ENCODE peak calls at places on chromosomes 13 and 19, in four cellular contexts. V, Z, L and E are unnamed samples.

GRCh38 chr19:46069841-46070341 is 29.1 kb upstream of the IGFL4 start:
- DNase-seq in Z (no peak), V (peak), L (peak), E (peak)

GRCh38 chr19:1081301-1082164 is 13.6 kb downstream of the POLR2E start:
- DNase-seq in V (no peak), L (no peak), Z (no peak), E (no peak)

GRCh38 chr13:59774511-59774911 is 389.2 kb downstream of the DIAPH3 start:
- DNase-seq in L (peak), V (peak), Z (no peak), E (peak)

GRCh38 chr13:93473441-93474270 is 247.0 kb downstream of the GPC6 start:
- DNase-seq in V (peak), L (no peak), Z (no peak), E (no peak)

GRCh38 chr13:64332048-64332447 is 2898.1 kb downstream of the PCDH9 start:
- DNase-seq in L (no peak), V (peak), Z (no peak), E (no peak)

GRCh38 chr13:85806553-85807175 is 7.4 kb upstream of the SLITRK6 start:
- DNase-seq in L (peak), V (peak), Z (peak), E (peak)

GRCh38 chr19:13668964-13669363 is 95.4 kb upstream of the MRI1 start:
- DNase-seq in Z (no peak), V (no peak), L (peak), E (no peak)

GRCh38 chr13:102917019-102917418 is 71.2 kb downstream of the ERCC5 start:
- DNase-seq in V (no peak), L (no peak), Z (no peak), E (no peak)

GRCh38 chr19:39126593-39127187 is 1.1 kb downstream of the PAK4 start:
- DNase-seq in V (no peak), L (peak), Z (peak), E (peak)

GRCh38 chr13:100594731-100595130 is 6.1 kb upstream of the GGACT start:
- DNase-seq in Z (peak), V (no peak), L (peak), E (peak)

GRCh38 chr13:73793361-73793760 is 340.8 kb downstream of the KLF12 start:
- DNase-seq in V (no peak), Z (no peak), L (no peak), E (no peak)

GRCh38 chr13:89969996-89970709 is 1377.3 kb upstream of the MIR17HG start:
- DNase-seq in L (no peak), V (no peak), Z (no peak), E (no peak)

GRCh38 chr13:72886272-72887062 is 104.5 kb downstream of the PIBF1 start:
- DNase-seq in Z (no peak), L (no peak), V (peak), E (no peak)

GRCh38 chr19:14150041-14150769 is 13.8 kb upstream of the ASF1B start:
- DNase-seq in Z (no peak), L (no peak), V (no peak), E (no peak)

GRCh38 chr13:63774133-63774532 is 2358.5 kb upstream of the PCDH20 start:
- DNase-seq in Z (no peak), V (no peak), L (no peak), E (no peak)

GRCh38 chr19:43820098-43820860 is 6.8 kb upstream of the ZNF283 start:
- DNase-seq in L (peak), V (peak), Z (no peak), E (no peak)

GRCh38 chr19:18985257-18985656 is 44.2 kb upstream of the HOMER3 start:
- DNase-seq in V (no peak), L (no peak), Z (no peak), E (no peak)

GRCh38 chr13:33931397-33931987 is 113.5 kb downstream of the RFC3 start:
- DNase-seq in V (peak), L (peak), Z (peak), E (peak)

GRCh38 chr13:29935309-29935981 is 85.0 kb upstream of the UBL3 start:
- DNase-seq in L (no peak), Z (no peak), V (no peak), E (no peak)

GRCh38 chr13:33794576-33794975 is 23.4 kb upstream of the RFC3 start:
- DNase-seq in V (no peak), Z (no peak), L (no peak), E (no peak)

GRCh38 chr19:40262422-40262821 is 22.7 kb downstream of the AKT2 start:
- DNase-seq in V (no peak), L (no peak), Z (no peak), E (no peak)

GRCh38 chr13:27296496-27296895 is 25.9 kb downstream of the RASL11A start:
- DNase-seq in Z (no peak), V (no peak), L (no peak), E (no peak)

GRCh38 chr13:62483774-62484173 is 1068.1 kb upstream of the PCDH20 start:
- DNase-seq in L (no peak), V (peak), Z (no peak), E (no peak)

GRCh38 chr19:3576696-3577443 is 4.1 kb downstream of the HMG20B start:
- DNase-seq in V (peak), L (no peak), Z (no peak), E (no peak)

GRCh38 chr19:17103177-17103576 is 27.6 kb downstream of the MYO9B start:
- DNase-seq in V (peak), L (peak), Z (peak), E (peak)

GRCh38 chr13:106597190-106597589 is 29.3 kb upstream of the ARGLU1 start:
- DNase-seq in Z (no peak), V (no peak), L (no peak), E (no peak)

DNA sequence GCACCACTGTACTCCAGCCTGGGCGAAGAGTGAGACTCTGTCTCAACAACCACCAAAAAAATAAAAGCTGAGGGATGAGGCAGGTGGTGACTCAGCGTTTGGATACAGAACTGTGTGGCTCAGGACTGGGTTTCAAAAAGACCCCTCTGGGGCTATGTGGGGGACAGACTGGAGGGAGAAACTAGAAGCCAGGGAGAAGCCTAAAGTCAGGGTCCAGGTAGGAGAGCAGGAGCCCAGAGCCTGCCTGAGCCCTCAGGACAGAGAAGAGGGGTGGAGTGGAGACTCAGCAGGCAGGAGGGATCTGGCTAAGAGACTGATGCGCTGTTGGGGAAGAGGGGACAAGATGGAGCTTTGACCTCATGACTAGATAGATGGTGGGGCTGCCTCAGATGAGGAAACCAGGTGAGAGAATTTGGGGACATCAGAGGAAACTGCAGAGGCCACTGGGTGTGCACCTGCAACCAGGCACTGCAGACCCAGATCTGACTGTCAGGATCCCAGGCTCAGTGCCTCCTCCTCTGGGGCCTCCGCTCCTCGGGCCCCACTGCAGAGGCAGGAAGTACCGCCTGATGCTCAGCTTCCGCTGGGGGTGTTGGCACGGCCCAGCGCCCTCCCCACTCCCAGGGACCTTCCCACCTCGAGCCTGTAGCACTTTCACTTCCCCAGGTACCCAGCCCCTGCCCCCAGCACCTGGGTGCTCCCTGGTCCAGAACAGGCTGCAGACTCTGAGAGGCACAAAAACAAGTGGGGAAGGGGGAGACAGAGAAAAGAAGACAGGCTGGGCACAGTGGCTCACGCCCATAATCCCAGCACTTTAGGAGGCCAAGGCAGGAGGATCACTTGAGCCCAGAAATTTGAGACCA is 1.5 kb upstream of the CD37 start:
- DNase-seq in V (peak), Z (no peak), L (no peak), E (no peak)
- TF ChIP-seq BHLHE40 in V (no peak), Z (no peak), L (no peak), E (no peak)

GRCh38 chr19:5171711-5172110 is 168.9 kb downstream of the PTPRS start:
- DNase-seq in Z (no peak), L (peak), V (no peak), E (peak)

GRCh38 chr19:5170329-5170745 is 170.3 kb downstream of the PTPRS start:
- DNase-seq in Z (peak), L (peak), V (no peak), E (no peak)

GRCh38 chr19:5173993-5174392 is 166.6 kb downstream of the PTPRS start:
- DNase-seq in V (no peak), L (peak), Z (no peak), E (no peak)

GRCh38 chr19:5178051-5178450 is 162.6 kb downstream of the PTPRS start:
- DNase-seq in V (no peak), L (no peak), Z (no peak), E (no peak)

DNA sequence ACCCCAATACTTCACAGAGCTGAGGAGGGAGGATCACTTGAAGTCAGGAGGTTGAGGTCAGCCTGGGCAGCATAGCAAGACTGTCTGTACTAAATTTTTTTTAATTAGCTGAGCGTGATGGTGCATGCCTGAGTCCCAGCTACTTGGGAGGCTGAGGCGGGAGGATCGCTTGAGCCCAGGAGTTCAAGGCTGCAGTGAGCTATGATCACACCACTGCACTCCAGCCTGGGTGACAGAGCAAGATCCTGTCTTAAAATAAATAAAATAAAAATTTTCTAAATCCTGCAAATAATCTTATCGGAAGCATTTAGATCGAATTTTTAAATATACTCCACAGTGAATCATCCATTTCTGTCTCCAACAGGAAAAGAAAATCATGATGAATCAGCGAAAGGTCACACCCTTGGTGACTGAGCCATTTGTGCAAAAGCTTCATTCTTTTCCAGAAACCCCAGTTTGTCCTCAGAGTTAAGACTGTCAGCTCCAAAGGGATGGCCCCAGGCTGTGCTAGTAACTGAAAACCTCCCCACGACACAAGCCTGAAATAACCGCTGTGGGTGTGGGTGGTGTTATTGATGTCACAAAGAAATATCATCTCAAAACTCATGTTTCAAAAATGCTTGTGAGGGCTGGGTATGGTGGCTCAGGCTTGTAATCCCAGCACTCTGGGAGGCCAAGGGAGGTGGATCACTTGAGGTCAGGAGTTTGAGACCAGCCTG is 167.6 kb downstream of the PTPRS start:
- DNase-seq in L (peak), Z (no peak), V (peak), E (no peak)
- TF ChIP-seq BHLHE40 in L (no peak), Z (no peak), V (no peak), E (no peak)

DNA sequence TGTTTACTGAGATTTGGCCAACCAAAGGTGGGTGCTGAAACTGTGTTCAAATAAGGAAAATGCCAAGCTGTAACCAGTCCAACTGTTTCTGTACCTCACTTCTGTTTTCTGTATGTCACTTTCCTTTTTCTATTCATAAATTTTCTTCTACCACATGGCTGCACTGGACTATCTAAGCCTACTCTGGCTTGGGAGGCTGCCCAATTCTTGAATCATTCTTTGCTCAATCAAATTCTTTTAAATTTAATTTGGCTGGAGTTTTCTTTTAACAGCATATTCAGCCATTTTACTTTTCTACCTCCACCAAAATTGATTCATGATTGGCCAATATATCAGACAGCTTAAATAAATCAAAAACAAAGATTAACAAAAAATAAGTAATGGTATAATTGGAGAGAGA is 1575.5 kb upstream of the SPRY2 start:
- DNase-seq in L (no peak), V (no peak), Z (no peak), E (no peak)
- TF ChIP-seq BHLHE40 in L (no peak), V (no peak), Z (no peak), E (no peak)

GRCh38 chr13:28607187-28607955 is 51.6 kb upstream of the POMP start:
- DNase-seq in V (no peak), Z (no peak), L (no peak), E (no peak)

GRCh38 chr13:28603033-28603664 is 55.8 kb upstream of the POMP start:
- DNase-seq in Z (no peak), V (peak), L (no peak), E (no peak)

GRCh38 chr13:28609936-28610335 is 49.0 kb upstream of the POMP start:
- DNase-seq in Z (no peak), L (no peak), V (peak), E (no peak)

GRCh38 chr13:28609381-28609780 is 49.5 kb upstream of the POMP start:
- DNase-seq in Z (no peak), L (no peak), V (no peak), E (no peak)

DNA sequence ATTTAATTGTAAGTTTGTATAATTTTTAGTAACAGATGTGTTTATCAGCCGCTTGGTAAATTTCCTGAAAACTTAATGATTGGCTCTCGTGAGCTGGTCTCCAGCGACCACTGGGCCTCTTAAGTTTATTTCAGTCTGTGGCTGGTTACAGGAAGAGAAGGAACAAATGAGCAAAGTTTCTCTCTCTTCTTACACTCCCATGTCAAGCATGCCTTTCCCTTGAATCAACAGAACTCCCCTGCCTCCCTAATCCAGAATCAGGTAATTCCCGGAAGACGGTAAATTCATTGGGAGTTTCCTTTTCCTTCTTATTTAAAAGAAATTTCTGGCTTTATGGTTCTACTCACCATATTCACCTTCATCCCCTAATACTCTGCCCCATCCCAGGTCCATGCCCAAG is 52.5 kb upstream of the POMP start:
- DNase-seq in Z (no peak), V (peak), L (no peak), E (no peak)
- TF ChIP-seq BHLHE40 in Z (no peak), V (no peak), L (no peak), E (no peak)